ENCODE peak calls at places on chromosomes 11 and 22, in six cellular contexts. One of them, this sample, is unnamed.

GRCh38 chr11:128498846-128499245 is 88.5 kb downstream of the ETS1 start:
- DNase-seq in tibial artery: no peak
- DNase-seq in fibroblast of mammary gland: peak
- DNase-seq in skeletal muscle cell: no peak
- DNase-seq in effector memory CD4-positive, alpha-beta T cell: no peak
- DNase-seq in NT2/D1: no peak
- DNase-seq in this sample: no peak

GRCh38 chr11:8018742-8019631 is 31.9 kb downstream of the EIF3F start:
- DNase-seq in tibial artery: peak
- DNase-seq in effector memory CD4-positive, alpha-beta T cell: peak
- DNase-seq in NT2/D1: peak
- DNase-seq in skeletal muscle cell: no peak
- DNase-seq in fibroblast of mammary gland: peak
- DNase-seq in this sample: peak

GRCh38 chr11:35029979-35030378 is 109.0 kb upstream of the CD44 start:
- DNase-seq in NT2/D1: peak
- DNase-seq in effector memory CD4-positive, alpha-beta T cell: peak
- DNase-seq in tibial artery: no peak
- DNase-seq in fibroblast of mammary gland: peak
- DNase-seq in skeletal muscle cell: peak
- DNase-seq in this sample: peak

GRCh38 chr11:118789501-118790356 is 1.2 kb downstream of the DDX6 start:
- DNase-seq in tibial artery: peak
- DNase-seq in fibroblast of mammary gland: peak
- DNase-seq in skeletal muscle cell: no peak
- DNase-seq in NT2/D1: no peak
- DNase-seq in effector memory CD4-positive, alpha-beta T cell: peak
- DNase-seq in this sample: peak

GRCh38 chr22:23526588-23527315 is 53.3 kb downstream of the IGLL1 start:
- DNase-seq in NT2/D1: no peak
- DNase-seq in fibroblast of mammary gland: no peak
- DNase-seq in tibial artery: no peak
- DNase-seq in skeletal muscle cell: no peak
- DNase-seq in effector memory CD4-positive, alpha-beta T cell: no peak
- DNase-seq in this sample: no peak

GRCh38 chr11:126305699-126306098 is 1.8 kb downstream of the DCPS start:
- DNase-seq in effector memory CD4-positive, alpha-beta T cell: no peak
- DNase-seq in skeletal muscle cell: no peak
- DNase-seq in NT2/D1: no peak
- DNase-seq in tibial artery: no peak
- DNase-seq in fibroblast of mammary gland: no peak
- DNase-seq in this sample: no peak

GRCh38 chr11:67615455-67616430 is 9.0 kb downstream of the NDUFV1 start:
- DNase-seq in skeletal muscle cell: no peak
- DNase-seq in tibial artery: no peak
- DNase-seq in NT2/D1: no peak
- DNase-seq in effector memory CD4-positive, alpha-beta T cell: no peak
- DNase-seq in fibroblast of mammary gland: peak
- DNase-seq in this sample: peak

GRCh38 chr11:37442576-37442975 is 844.5 kb upstream of the RAG2 start:
- DNase-seq in tibial artery: no peak
- DNase-seq in fibroblast of mammary gland: no peak
- DNase-seq in NT2/D1: no peak
- DNase-seq in effector memory CD4-positive, alpha-beta T cell: no peak
- DNase-seq in skeletal muscle cell: no peak
- DNase-seq in this sample: no peak

GRCh38 chr11:71437879-71438278 is 10.3 kb downstream of the DHCR7 start:
- DNase-seq in NT2/D1: no peak
- DNase-seq in fibroblast of mammary gland: no peak
- DNase-seq in effector memory CD4-positive, alpha-beta T cell: no peak
- DNase-seq in skeletal muscle cell: no peak
- DNase-seq in tibial artery: no peak
- DNase-seq in this sample: no peak

GRCh38 chr11:134667505-134667904 is 255.5 kb upstream of the B3GAT1 start:
- DNase-seq in skeletal muscle cell: no peak
- DNase-seq in tibial artery: no peak
- DNase-seq in effector memory CD4-positive, alpha-beta T cell: no peak
- DNase-seq in NT2/D1: no peak
- DNase-seq in fibroblast of mammary gland: no peak
- DNase-seq in this sample: no peak

GRCh38 chr22:27795053-27795452 is 6.5 kb downstream of the MN1 start:
- DNase-seq in skeletal muscle cell: no peak
- DNase-seq in NT2/D1: no peak
- DNase-seq in tibial artery: no peak
- DNase-seq in fibroblast of mammary gland: no peak
- DNase-seq in effector memory CD4-positive, alpha-beta T cell: no peak
- DNase-seq in this sample: no peak

GRCh38 chr22:23657712-23658111 is 25.6 kb upstream of the DRICH1 start:
- DNase-seq in skeletal muscle cell: no peak
- DNase-seq in fibroblast of mammary gland: peak
- DNase-seq in tibial artery: no peak
- DNase-seq in effector memory CD4-positive, alpha-beta T cell: no peak
- DNase-seq in NT2/D1: no peak
- DNase-seq in this sample: peak

GRCh38 chr11:34680918-34681554 is 60.1 kb downstream of the EHF start:
- DNase-seq in tibial artery: no peak
- DNase-seq in NT2/D1: no peak
- DNase-seq in fibroblast of mammary gland: peak
- DNase-seq in skeletal muscle cell: no peak
- DNase-seq in effector memory CD4-positive, alpha-beta T cell: no peak
- DNase-seq in this sample: peak

GRCh38 chr11:11243790-11244469 is 109.1 kb downstream of the CSNK2A3 start:
- DNase-seq in NT2/D1: peak
- DNase-seq in fibroblast of mammary gland: no peak
- DNase-seq in effector memory CD4-positive, alpha-beta T cell: peak
- DNase-seq in tibial artery: peak
- DNase-seq in skeletal muscle cell: no peak
- DNase-seq in this sample: peak

GRCh38 chr11:31973175-31973574 is 117.7 kb upstream of the RCN1 start:
- DNase-seq in tibial artery: no peak
- DNase-seq in fibroblast of mammary gland: no peak
- DNase-seq in effector memory CD4-positive, alpha-beta T cell: no peak
- DNase-seq in skeletal muscle cell: no peak
- DNase-seq in NT2/D1: no peak
- DNase-seq in this sample: no peak

GRCh38 chr11:34425863-34426262 is 12.9 kb upstream of the CAT start:
- DNase-seq in fibroblast of mammary gland: peak
- DNase-seq in NT2/D1: no peak
- DNase-seq in skeletal muscle cell: peak
- DNase-seq in tibial artery: no peak
- DNase-seq in effector memory CD4-positive, alpha-beta T cell: no peak
- DNase-seq in this sample: no peak

GRCh38 chr11:12864316-12865156 is 144.6 kb upstream of the RASSF10 start:
- DNase-seq in effector memory CD4-positive, alpha-beta T cell: no peak
- DNase-seq in fibroblast of mammary gland: no peak
- DNase-seq in NT2/D1: peak
- DNase-seq in skeletal muscle cell: no peak
- DNase-seq in tibial artery: no peak
- DNase-seq in this sample: peak

GRCh38 chr11:13269775-13270174 is 7.8 kb upstream of the BMAL1 start:
- DNase-seq in tibial artery: no peak
- DNase-seq in fibroblast of mammary gland: peak
- DNase-seq in effector memory CD4-positive, alpha-beta T cell: no peak
- DNase-seq in skeletal muscle cell: no peak
- DNase-seq in NT2/D1: no peak
- DNase-seq in this sample: no peak

GRCh38 chr11:27913650-27914049 is 194.3 kb downstream of the KIF18A start:
- DNase-seq in NT2/D1: no peak
- DNase-seq in tibial artery: no peak
- DNase-seq in skeletal muscle cell: no peak
- DNase-seq in effector memory CD4-positive, alpha-beta T cell: no peak
- DNase-seq in fibroblast of mammary gland: peak
- DNase-seq in this sample: peak

GRCh38 chr22:20577549-20577975 is 70.2 kb downstream of the MED15 start:
- DNase-seq in skeletal muscle cell: no peak
- DNase-seq in tibial artery: no peak
- DNase-seq in fibroblast of mammary gland: peak
- DNase-seq in effector memory CD4-positive, alpha-beta T cell: no peak
- DNase-seq in NT2/D1: no peak
- DNase-seq in this sample: no peak

GRCh38 chr11:131033151-131033651 is 116.9 kb upstream of the SNX19 start:
- DNase-seq in fibroblast of mammary gland: peak
- DNase-seq in skeletal muscle cell: peak
- DNase-seq in tibial artery: no peak
- DNase-seq in effector memory CD4-positive, alpha-beta T cell: no peak
- DNase-seq in NT2/D1: no peak
- DNase-seq in this sample: peak

GRCh38 chr11:26229270-26229669 is 102.7 kb upstream of the ANO3 start:
- DNase-seq in fibroblast of mammary gland: peak
- DNase-seq in tibial artery: no peak
- DNase-seq in NT2/D1: no peak
- DNase-seq in effector memory CD4-positive, alpha-beta T cell: no peak
- DNase-seq in skeletal muscle cell: peak
- DNase-seq in this sample: peak

GRCh38 chr22:42179616-42180015 is 49.0 kb upstream of the CYP2D6 start:
- DNase-seq in tibial artery: no peak
- DNase-seq in fibroblast of mammary gland: peak
- DNase-seq in effector memory CD4-positive, alpha-beta T cell: no peak
- DNase-seq in NT2/D1: no peak
- DNase-seq in skeletal muscle cell: peak
- DNase-seq in this sample: peak

GRCh38 chr11:111324277-111324720 is 26.0 kb downstream of the POU2AF3 start:
- DNase-seq in effector memory CD4-positive, alpha-beta T cell: no peak
- DNase-seq in NT2/D1: no peak
- DNase-seq in fibroblast of mammary gland: peak
- DNase-seq in tibial artery: peak
- DNase-seq in skeletal muscle cell: no peak
- DNase-seq in this sample: peak

GRCh38 chr11:72523991-72524390 is 89.7 kb upstream of the CLPB start:
- DNase-seq in fibroblast of mammary gland: no peak
- DNase-seq in effector memory CD4-positive, alpha-beta T cell: no peak
- DNase-seq in NT2/D1: no peak
- DNase-seq in skeletal muscle cell: no peak
- DNase-seq in tibial artery: no peak
- DNase-seq in this sample: no peak

GRCh38 chr11:72520815-72521214 is 86.5 kb upstream of the CLPB start:
- DNase-seq in tibial artery: no peak
- DNase-seq in NT2/D1: no peak
- DNase-seq in fibroblast of mammary gland: no peak
- DNase-seq in effector memory CD4-positive, alpha-beta T cell: no peak
- DNase-seq in skeletal muscle cell: no peak
- DNase-seq in this sample: no peak

GRCh38 chr11:72522186-72522585 is 87.9 kb upstream of the CLPB start:
- DNase-seq in effector memory CD4-positive, alpha-beta T cell: no peak
- DNase-seq in skeletal muscle cell: no peak
- DNase-seq in NT2/D1: no peak
- DNase-seq in tibial artery: no peak
- DNase-seq in fibroblast of mammary gland: no peak
- DNase-seq in this sample: no peak

GRCh38 chr11:72521672-72522071 is 87.3 kb upstream of the CLPB start:
- DNase-seq in effector memory CD4-positive, alpha-beta T cell: no peak
- DNase-seq in NT2/D1: no peak
- DNase-seq in skeletal muscle cell: no peak
- DNase-seq in tibial artery: no peak
- DNase-seq in fibroblast of mammary gland: no peak
- DNase-seq in this sample: no peak

DNA sequence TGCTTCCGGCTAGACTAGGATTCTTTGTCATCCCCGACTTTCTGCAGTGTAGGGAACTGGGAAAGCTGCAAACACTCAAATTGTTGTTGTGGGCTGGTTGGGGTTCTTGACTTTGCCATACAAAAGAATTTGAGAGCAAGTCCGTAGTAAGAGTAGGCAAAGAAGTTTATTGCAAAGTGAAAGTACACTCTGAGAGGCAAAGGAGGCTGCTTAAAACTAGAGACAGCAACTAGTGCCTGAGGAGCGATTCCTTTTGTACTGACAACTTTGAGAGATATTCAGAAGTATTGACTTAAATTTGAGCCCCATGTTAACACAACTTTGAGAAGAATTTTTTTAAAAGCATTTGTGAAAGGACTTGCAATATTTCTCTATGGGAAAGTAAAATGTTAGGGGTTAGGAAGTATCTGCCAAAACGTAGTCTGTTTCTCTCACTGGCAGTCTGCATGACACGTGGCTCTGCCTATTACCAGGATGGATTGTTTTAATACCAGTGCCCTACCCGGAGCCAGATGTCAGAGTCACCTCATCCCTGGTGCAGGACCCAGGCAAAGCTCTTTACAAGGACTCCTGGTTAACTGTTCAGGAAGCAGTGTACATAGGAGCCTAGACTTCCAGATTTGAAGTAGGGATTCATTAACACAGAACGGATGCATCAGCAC is 85.0 kb upstream of the CLPB start:
- DNase-seq in fibroblast of mammary gland: no peak
- DNase-seq in effector memory CD4-positive, alpha-beta T cell: no peak
- DNase-seq in NT2/D1: no peak
- DNase-seq in skeletal muscle cell: no peak
- DNase-seq in tibial artery: no peak
- DNase-seq in this sample: no peak
- H3K4me3 ChIP-seq in fibroblast of mammary gland: no peak
- H3K4me3 ChIP-seq in effector memory CD4-positive, alpha-beta T cell: peak
- H3K4me3 ChIP-seq in NT2/D1: no peak
- H3K4me3 ChIP-seq in skeletal muscle cell: peak
- H3K4me3 ChIP-seq in tibial artery: peak
- H3K4me3 ChIP-seq in this sample: peak

DNA sequence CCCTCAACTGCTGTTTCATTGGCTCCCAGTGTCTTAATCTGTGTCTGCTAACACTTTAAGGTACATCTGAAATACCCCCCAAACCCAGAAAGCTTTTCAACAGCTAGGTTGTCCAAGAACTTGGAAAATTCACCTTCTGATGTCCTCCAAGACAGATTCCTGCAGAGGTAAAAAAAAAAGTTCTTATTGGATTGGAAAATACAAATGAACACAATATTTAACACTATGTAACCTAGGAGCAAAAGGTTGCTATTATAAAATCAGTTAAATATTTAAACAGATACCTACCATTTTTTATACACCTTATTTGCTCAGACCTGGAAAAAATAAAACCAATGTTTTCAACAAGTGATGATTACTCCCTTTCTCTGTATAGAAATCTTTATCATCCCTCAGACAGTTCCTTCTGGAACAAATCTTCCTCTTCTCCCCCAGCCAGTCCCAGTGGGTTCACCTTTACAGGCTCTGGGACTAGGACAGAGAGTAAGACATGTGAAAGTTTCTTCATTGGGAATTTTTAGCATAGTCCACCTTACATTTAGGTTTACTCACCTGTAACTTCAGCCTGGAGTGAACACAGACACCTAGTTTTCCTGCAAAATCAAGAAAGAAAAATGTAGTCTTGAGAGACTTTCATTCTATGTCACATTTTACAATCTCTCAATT is 13.3 kb upstream of the WDR74 start:
- DNase-seq in skeletal muscle cell: no peak
- DNase-seq in effector memory CD4-positive, alpha-beta T cell: no peak
- DNase-seq in fibroblast of mammary gland: no peak
- DNase-seq in tibial artery: no peak
- DNase-seq in NT2/D1: no peak
- DNase-seq in this sample: no peak
- H3K4me3 ChIP-seq in skeletal muscle cell: no peak
- H3K4me3 ChIP-seq in effector memory CD4-positive, alpha-beta T cell: no peak
- H3K4me3 ChIP-seq in fibroblast of mammary gland: peak
- H3K4me3 ChIP-seq in tibial artery: no peak
- H3K4me3 ChIP-seq in NT2/D1: peak
- H3K4me3 ChIP-seq in this sample: no peak

GRCh38 chr11:112783945-112784322 is 177.3 kb upstream of the NCAM1 start:
- DNase-seq in tibial artery: no peak
- DNase-seq in NT2/D1: no peak
- DNase-seq in effector memory CD4-positive, alpha-beta T cell: no peak
- DNase-seq in fibroblast of mammary gland: no peak
- DNase-seq in skeletal muscle cell: no peak
- DNase-seq in this sample: peak
- H3K4me3 ChIP-seq in tibial artery: no peak
- H3K4me3 ChIP-seq in NT2/D1: no peak
- H3K4me3 ChIP-seq in effector memory CD4-positive, alpha-beta T cell: no peak
- H3K4me3 ChIP-seq in fibroblast of mammary gland: no peak
- H3K4me3 ChIP-seq in skeletal muscle cell: no peak
- H3K4me3 ChIP-seq in this sample: no peak

GRCh38 chr11:68905421-68906360 is 2.0 kb downstream of the IGHMBP2 start:
- DNase-seq in tibial artery: no peak
- DNase-seq in skeletal muscle cell: no peak
- DNase-seq in NT2/D1: no peak
- DNase-seq in effector memory CD4-positive, alpha-beta T cell: no peak
- DNase-seq in fibroblast of mammary gland: no peak
- DNase-seq in this sample: no peak
- H3K4me3 ChIP-seq in tibial artery: peak
- H3K4me3 ChIP-seq in skeletal muscle cell: no peak
- H3K4me3 ChIP-seq in NT2/D1: no peak
- H3K4me3 ChIP-seq in effector memory CD4-positive, alpha-beta T cell: no peak
- H3K4me3 ChIP-seq in fibroblast of mammary gland: no peak
- H3K4me3 ChIP-seq in this sample: no peak

This sample was measured in fibroblast of pulmonary artery.